ENCODE peak calls at places on chromosome 11, in six cellular contexts. One of them, this sample, is unnamed.

GRCh38 chr11:131546218-131546895 is 175.9 kb downstream of the NTM start:
- DNase-seq in aorta: no peak
- DNase-seq in NCI-H2081: no peak
- DNase-seq in colonic mucosa: no peak
- DNase-seq in pancreas: no peak
- DNase-seq in left ventricle myocardium superior: no peak
- DNase-seq in this sample: no peak

GRCh38 chr11:46305295-46305694 is 27.8 kb downstream of the CREB3L1 start:
- DNase-seq in pancreas: no peak
- DNase-seq in NCI-H2081: no peak
- DNase-seq in left ventricle myocardium superior: no peak
- DNase-seq in colonic mucosa: no peak
- DNase-seq in aorta: no peak
- DNase-seq in this sample: no peak

GRCh38 chr11:63761870-63762661 is 6.5 kb downstream of the ZFTA start:
- DNase-seq in colonic mucosa: peak
- DNase-seq in left ventricle myocardium superior: peak
- DNase-seq in NCI-H2081: no peak
- DNase-seq in pancreas: peak
- DNase-seq in aorta: peak
- DNase-seq in this sample: no peak

GRCh38 chr11:121829159-121829643 is 286.8 kb downstream of the BLID start:
- DNase-seq in pancreas: peak
- DNase-seq in aorta: peak
- DNase-seq in left ventricle myocardium superior: no peak
- DNase-seq in colonic mucosa: no peak
- DNase-seq in NCI-H2081: no peak
- DNase-seq in this sample: no peak

GRCh38 chr11:58770627-58771457 is 39.1 kb upstream of the GLYAT start:
- DNase-seq in NCI-H2081: no peak
- DNase-seq in colonic mucosa: no peak
- DNase-seq in pancreas: no peak
- DNase-seq in left ventricle myocardium superior: no peak
- DNase-seq in aorta: no peak
- DNase-seq in this sample: no peak

GRCh38 chr11:67160872-67161783 is 42.1 kb downstream of the KDM2A start:
- DNase-seq in left ventricle myocardium superior: no peak
- DNase-seq in pancreas: no peak
- DNase-seq in colonic mucosa: no peak
- DNase-seq in aorta: no peak
- DNase-seq in NCI-H2081: no peak
- DNase-seq in this sample: no peak

GRCh38 chr11:76861490-76861953 is 804 bp downstream of the ACER3 start:
- DNase-seq in aorta: no peak
- DNase-seq in NCI-H2081: no peak
- DNase-seq in pancreas: no peak
- DNase-seq in left ventricle myocardium superior: no peak
- DNase-seq in colonic mucosa: no peak
- DNase-seq in this sample: no peak

GRCh38 chr11:43238341-43238740 is 73.5 kb upstream of the API5 start:
- DNase-seq in colonic mucosa: no peak
- DNase-seq in aorta: no peak
- DNase-seq in left ventricle myocardium superior: no peak
- DNase-seq in pancreas: no peak
- DNase-seq in NCI-H2081: no peak
- DNase-seq in this sample: no peak

GRCh38 chr11:107858217-107859070 is at the start of gene SLC35F2:
- DNase-seq in aorta: peak
- DNase-seq in colonic mucosa: peak
- DNase-seq in pancreas: peak
- DNase-seq in NCI-H2081: peak
- DNase-seq in left ventricle myocardium superior: peak
- DNase-seq in this sample: peak

GRCh38 chr11:57639321-57640067 is 10.2 kb downstream of the YPEL4 start:
- DNase-seq in left ventricle myocardium superior: no peak
- DNase-seq in NCI-H2081: no peak
- DNase-seq in aorta: no peak
- DNase-seq in pancreas: no peak
- DNase-seq in colonic mucosa: no peak
- DNase-seq in this sample: no peak

GRCh38 chr11:30092518-30092917 is 75.7 kb upstream of the KCNA4 start:
- DNase-seq in aorta: no peak
- DNase-seq in colonic mucosa: no peak
- DNase-seq in NCI-H2081: no peak
- DNase-seq in pancreas: no peak
- DNase-seq in left ventricle myocardium superior: no peak
- DNase-seq in this sample: no peak

GRCh38 chr11:76621866-76622265 is 48.7 kb downstream of the LRRC32 start:
- DNase-seq in aorta: no peak
- DNase-seq in left ventricle myocardium superior: no peak
- DNase-seq in pancreas: no peak
- DNase-seq in NCI-H2081: no peak
- DNase-seq in colonic mucosa: no peak
- DNase-seq in this sample: no peak

GRCh38 chr11:36594316-36594989 is at the start of gene IFTAP:
- DNase-seq in left ventricle myocardium superior: peak
- DNase-seq in pancreas: peak
- DNase-seq in colonic mucosa: peak
- DNase-seq in NCI-H2081: peak
- DNase-seq in aorta: peak
- DNase-seq in this sample: peak

GRCh38 chr11:34621876-34622275 is 983 bp downstream of the EHF start:
- DNase-seq in aorta: no peak
- DNase-seq in left ventricle myocardium superior: no peak
- DNase-seq in NCI-H2081: no peak
- DNase-seq in colonic mucosa: no peak
- DNase-seq in pancreas: no peak
- DNase-seq in this sample: no peak

GRCh38 chr11:75439026-75439425 is 6.0 kb upstream of the KLHL35 start:
- DNase-seq in colonic mucosa: no peak
- DNase-seq in left ventricle myocardium superior: no peak
- DNase-seq in aorta: no peak
- DNase-seq in NCI-H2081: no peak
- DNase-seq in pancreas: no peak
- DNase-seq in this sample: no peak

GRCh38 chr11:61532136-61533038 is 23.8 kb downstream of the LRRC10B start:
- DNase-seq in pancreas: peak
- DNase-seq in aorta: no peak
- DNase-seq in colonic mucosa: peak
- DNase-seq in left ventricle myocardium superior: peak
- DNase-seq in NCI-H2081: no peak
- DNase-seq in this sample: peak

GRCh38 chr11:64078294-64078693 is 42.6 kb downstream of the FLRT1 start:
- DNase-seq in left ventricle myocardium superior: no peak
- DNase-seq in colonic mucosa: no peak
- DNase-seq in pancreas: no peak
- DNase-seq in aorta: no peak
- DNase-seq in NCI-H2081: peak
- DNase-seq in this sample: no peak

GRCh38 chr11:131763193-131763890 is 392.9 kb downstream of the NTM start:
- DNase-seq in colonic mucosa: no peak
- DNase-seq in pancreas: no peak
- DNase-seq in left ventricle myocardium superior: no peak
- DNase-seq in NCI-H2081: no peak
- DNase-seq in aorta: no peak
- DNase-seq in this sample: no peak

GRCh38 chr11:131042041-131042390 is 125.7 kb upstream of the SNX19 start:
- DNase-seq in NCI-H2081: no peak
- DNase-seq in aorta: no peak
- DNase-seq in pancreas: no peak
- DNase-seq in colonic mucosa: no peak
- DNase-seq in left ventricle myocardium superior: no peak
- DNase-seq in this sample: no peak

GRCh38 chr11:72589802-72590761 is 84.1 kb downstream of the PDE2A start:
- DNase-seq in colonic mucosa: no peak
- DNase-seq in NCI-H2081: no peak
- DNase-seq in aorta: peak
- DNase-seq in pancreas: peak
- DNase-seq in left ventricle myocardium superior: peak
- DNase-seq in this sample: peak

GRCh38 chr11:1668911-1669473 is 28.0 kb upstream of the KRTAP5-6 start:
- DNase-seq in NCI-H2081: no peak
- DNase-seq in pancreas: no peak
- DNase-seq in aorta: peak
- DNase-seq in left ventricle myocardium superior: no peak
- DNase-seq in colonic mucosa: no peak
- DNase-seq in this sample: peak

GRCh38 chr11:31821779-31822574 is 10.9 kb upstream of the PAX6 start:
- DNase-seq in pancreas: no peak
- DNase-seq in left ventricle myocardium superior: no peak
- DNase-seq in colonic mucosa: no peak
- DNase-seq in aorta: no peak
- DNase-seq in NCI-H2081: no peak
- DNase-seq in this sample: no peak

GRCh38 chr11:10317281-10317755 is 12.4 kb downstream of the ADM start:
- DNase-seq in NCI-H2081: peak
- DNase-seq in colonic mucosa: no peak
- DNase-seq in aorta: no peak
- DNase-seq in pancreas: no peak
- DNase-seq in left ventricle myocardium superior: no peak
- DNase-seq in this sample: no peak

GRCh38 chr11:57444362-57445074 is 15.8 kb upstream of the RTN4RL2 start:
- DNase-seq in colonic mucosa: peak
- DNase-seq in pancreas: no peak
- DNase-seq in NCI-H2081: no peak
- DNase-seq in aorta: no peak
- DNase-seq in left ventricle myocardium superior: no peak
- DNase-seq in this sample: no peak

GRCh38 chr11:60951909-60952741 is at the start of gene SLC15A3:
- DNase-seq in pancreas: no peak
- DNase-seq in colonic mucosa: peak
- DNase-seq in aorta: peak
- DNase-seq in NCI-H2081: no peak
- DNase-seq in left ventricle myocardium superior: peak
- DNase-seq in this sample: peak

GRCh38 chr11:4072668-4073285 is 21.8 kb upstream of the RRM1 start:
- DNase-seq in colonic mucosa: peak
- DNase-seq in left ventricle myocardium superior: no peak
- DNase-seq in NCI-H2081: peak
- DNase-seq in aorta: no peak
- DNase-seq in pancreas: peak
- DNase-seq in this sample: peak

GRCh38 chr11:9947231-9947864 is 283.5 kb downstream of the SWAP70 start:
- DNase-seq in left ventricle myocardium superior: no peak
- DNase-seq in aorta: no peak
- DNase-seq in colonic mucosa: no peak
- DNase-seq in NCI-H2081: no peak
- DNase-seq in pancreas: no peak
- DNase-seq in this sample: no peak

GRCh38 chr11:58616594-58616993 is 5.9 kb upstream of the CNTF start:
- DNase-seq in colonic mucosa: no peak
- DNase-seq in left ventricle myocardium superior: peak
- DNase-seq in NCI-H2081: no peak
- DNase-seq in pancreas: peak
- DNase-seq in aorta: no peak
- DNase-seq in this sample: no peak

GRCh38 chr11:94771390-94771789 is 3.2 kb downstream of the AMOTL1 start:
- DNase-seq in colonic mucosa: no peak
- DNase-seq in left ventricle myocardium superior: no peak
- DNase-seq in aorta: no peak
- DNase-seq in pancreas: no peak
- DNase-seq in NCI-H2081: no peak
- DNase-seq in this sample: no peak

GRCh38 chr11:112877561-112877960 is 83.7 kb upstream of the NCAM1 start:
- DNase-seq in aorta: no peak
- DNase-seq in NCI-H2081: no peak
- DNase-seq in colonic mucosa: no peak
- DNase-seq in pancreas: no peak
- DNase-seq in left ventricle myocardium superior: no peak
- DNase-seq in this sample: no peak

GRCh38 chr11:66115638-66116410 is 45.8 kb downstream of the PACS1 start:
- DNase-seq in colonic mucosa: no peak
- DNase-seq in pancreas: no peak
- DNase-seq in NCI-H2081: no peak
- DNase-seq in left ventricle myocardium superior: no peak
- DNase-seq in aorta: no peak
- DNase-seq in this sample: no peak

GRCh38 chr11:3147626-3148025 is 17.5 kb downstream of the OSBPL5 start:
- DNase-seq in colonic mucosa: no peak
- DNase-seq in aorta: no peak
- DNase-seq in pancreas: no peak
- DNase-seq in left ventricle myocardium superior: no peak
- DNase-seq in NCI-H2081: no peak
- DNase-seq in this sample: no peak

This sample was measured in testis.